ENCODE peak calls at places on chromosomes 16 and 17, in four cellular contexts. J is GM12878, K is upper lobe of left lung, W is sigmoid colon. T is an unnamed sample.

GRCh38 chr17:32819035-32819434 is 57.9 kb downstream of the MYO1D start:
- DNase-seq in J (no peak), K (no peak), W (no peak), T (no peak)

GRCh38 chr17:14372905-14373559 is 72.2 kb downstream of the HS3ST3B1 start:
- DNase-seq in J (no peak), K (peak; percentile 15), W (no peak), T (no peak)

GRCh38 chr16:68823401-68823800 is 19.9 kb upstream of the TANGO6 start:
- DNase-seq in J (no peak), K (no peak), W (no peak), T (no peak)

GRCh38 chr16:57178793-57179212 is 7.0 kb downstream of the PSME3IP1 start:
- DNase-seq in J (no peak), K (no peak), W (no peak), T (no peak)

GRCh38 chr17:5915337-5915736 is 154.8 kb upstream of the WSCD1 start:
- DNase-seq in J (no peak), K (no peak), W (no peak), T (no peak)

GRCh38 chr17:80116276-80116922 is 15.0 kb downstream of the GAA start:
- DNase-seq in J (no peak), K (no peak), W (no peak), T (no peak)

GRCh38 chr16:70804153-70804728 is 3.3 kb upstream of the VAC14 start:
- DNase-seq in J (no peak), K (no peak), W (no peak), T (no peak)

GRCh38 chr17:58344791-58345157 is 7.2 kb downstream of the SUPT4H1 start:
- DNase-seq in J (peak; percentile 62), K (no peak), W (no peak), T (peak; percentile 84)

GRCh38 chr16:81253141-81253540 is 14.7 kb downstream of the BCO1 start:
- DNase-seq in J (no peak), K (no peak), W (no peak), T (no peak)

GRCh38 chr17:29588561-29589411 is 662 bp downstream of the GIT1 start:
- DNase-seq in J (no peak), K (peak; percentile 89), W (no peak), T (peak; percentile 90)

GRCh38 chr17:45005700-45006099 is 37.6 kb upstream of the C1QL1 start:
- DNase-seq in J (no peak), K (no peak), W (no peak), T (no peak)

GRCh38 chr17:29116652-29117439 is 63.4 kb downstream of the MYO18A start:
- DNase-seq in J (peak; percentile 5), K (peak; percentile 87), W (peak; percentile 87), T (peak; percentile 95)

GRCh38 chr16:49698931-49699715 is 156.8 kb downstream of the ZNF423 start:
- DNase-seq in J (no peak), K (peak; percentile 84), W (peak; percentile 79), T (no peak)

DNA sequence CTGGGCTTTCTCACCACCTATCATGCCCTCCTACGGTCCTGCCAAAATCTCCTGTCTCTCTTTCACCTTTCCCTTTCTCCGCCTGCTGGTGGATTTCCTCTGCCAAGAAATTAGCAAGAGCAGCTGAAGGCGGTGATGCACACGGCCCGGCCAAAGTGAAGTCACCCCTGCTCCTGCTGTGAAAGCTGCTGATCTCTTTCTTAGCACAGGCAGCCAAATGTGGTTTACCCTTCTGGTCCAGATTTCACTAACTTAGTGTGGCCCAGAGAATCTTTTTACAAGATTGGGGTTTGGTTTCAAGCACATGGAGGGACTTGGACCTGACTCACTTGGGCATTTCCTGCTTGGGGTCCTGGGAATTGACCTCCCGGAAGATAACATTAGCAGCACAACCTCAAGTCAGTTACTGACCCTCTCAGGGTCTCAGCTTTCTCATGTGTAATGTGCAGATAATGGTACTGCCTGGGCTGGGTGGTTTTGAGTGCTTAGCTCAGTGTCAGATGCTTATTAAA is 155.7 kb downstream of the SOCS1 start:
- DNase-seq in J (peak; percentile 74), K (no peak), W (peak; percentile 92), T (no peak)
- TF ChIP-seq POLR2AphosphoS5 in J (no peak), K (no peak), W (peak; percentile 38), T (no peak)

DNA sequence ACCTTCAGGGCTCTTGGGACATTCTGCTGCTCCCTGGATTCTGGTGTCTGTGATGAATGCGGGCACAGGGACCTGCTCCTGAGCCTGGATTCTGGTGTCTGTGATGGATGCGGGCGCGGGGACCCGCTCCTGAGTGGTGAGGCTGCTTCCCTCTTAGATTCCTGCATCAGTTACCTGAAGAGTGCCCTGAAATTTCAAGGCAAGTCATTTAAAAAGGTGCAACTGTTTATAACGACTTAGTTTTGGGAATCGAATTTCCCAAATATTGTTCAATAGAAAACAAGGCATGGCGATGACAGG is 7.0 kb downstream of the TMEM204 start:
- DNase-seq in J (no peak), K (peak; percentile 56), W (no peak), T (no peak)
- TF ChIP-seq POLR2AphosphoS5 in J (no peak), K (no peak), W (no peak), T (no peak)

DNA sequence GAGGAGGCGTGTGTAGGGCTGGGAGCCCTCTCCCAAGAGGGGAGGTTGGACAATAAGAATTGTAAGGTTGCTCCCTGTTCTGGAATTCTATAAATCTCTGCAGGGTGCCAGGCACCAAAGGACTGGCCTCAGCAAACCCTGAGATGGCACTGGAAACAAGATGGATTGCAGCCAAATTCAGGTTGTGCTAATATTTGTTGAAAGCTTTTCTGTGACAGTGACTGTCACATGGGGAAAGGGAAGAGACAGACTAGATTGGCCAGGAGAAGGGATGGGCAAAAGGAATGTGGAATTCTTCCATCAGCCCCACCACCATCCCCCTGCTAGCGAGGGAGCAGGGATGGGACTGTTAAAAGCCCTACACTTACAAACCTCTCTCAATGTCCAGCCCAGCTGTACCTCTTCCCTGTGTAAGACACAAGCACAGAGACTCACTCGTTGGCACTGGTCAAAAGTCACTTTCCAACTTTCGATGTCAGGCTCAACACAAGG is 62.4 kb downstream of the SOX9 start:
- DNase-seq in J (no peak), K (no peak), W (no peak), T (no peak)
- TF ChIP-seq POLR2AphosphoS5 in J (no peak), K (no peak), W (no peak), T (no peak)

DNA sequence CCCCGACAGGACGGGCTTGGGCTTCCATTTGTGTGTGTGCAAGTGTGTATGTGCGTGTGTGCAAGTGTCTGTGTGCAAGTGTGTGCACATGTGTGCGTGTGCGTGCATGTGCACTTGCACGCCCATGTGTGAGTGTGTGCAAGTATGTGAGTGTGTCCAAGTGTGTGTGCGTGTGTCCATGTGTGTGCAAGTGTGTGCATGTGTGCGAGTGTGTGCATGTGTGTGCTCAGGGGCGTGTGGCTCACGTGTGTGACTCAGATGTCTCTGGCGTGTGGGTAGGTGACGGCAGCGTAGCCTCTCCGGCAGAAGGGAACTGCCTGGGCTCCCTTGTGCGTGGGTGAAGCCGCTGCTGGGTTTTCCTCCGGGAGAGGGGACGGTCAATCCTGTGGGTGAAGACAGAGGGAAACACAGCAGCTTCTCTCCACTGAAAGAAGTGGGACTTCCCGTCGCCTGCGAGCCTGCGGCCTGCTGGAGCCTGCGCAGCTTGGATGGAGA is 23.1 kb upstream of the ITGAX start:
- DNase-seq in J (no peak), K (peak; percentile 69), W (peak; percentile 17), T (no peak)
- TF ChIP-seq POLR2AphosphoS5 in J (no peak), K (no peak), W (no peak), T (no peak)

GRCh38 chr17:41580651-41581365 is 5.9 kb downstream of the KRT14 start:
- DNase-seq in J (no peak), K (no peak), W (no peak), T (no peak)
- TF ChIP-seq POLR2AphosphoS5 in J (no peak), K (no peak), W (no peak), T (no peak)

GRCh38 chr17:81865358-81865732 is 5.0 kb upstream of the P4HB start:
- DNase-seq in J (no peak), K (peak; percentile 49), W (no peak), T (no peak)
- TF ChIP-seq POLR2AphosphoS5 in J (no peak), K (no peak), W (no peak), T (no peak)

GRCh38 chr17:61867033-61867432 is 3.7 kb upstream of the BRIP1 start:
- DNase-seq in J (no peak), K (no peak), W (no peak), T (no peak)

GRCh38 chr17:61868074-61868473 is 4.7 kb upstream of the BRIP1 start:
- DNase-seq in J (no peak), K (no peak), W (no peak), T (no peak)

GRCh38 chr17:61862105-61862574 is 1.2 kb downstream of the BRIP1 start:
- DNase-seq in J (no peak), K (no peak), W (no peak), T (no peak)

GRCh38 chr17:61863801-61864126 is 436 bp upstream of the BRIP1 start:
- DNase-seq in J (no peak), K (no peak), W (no peak), T (no peak)

DNA sequence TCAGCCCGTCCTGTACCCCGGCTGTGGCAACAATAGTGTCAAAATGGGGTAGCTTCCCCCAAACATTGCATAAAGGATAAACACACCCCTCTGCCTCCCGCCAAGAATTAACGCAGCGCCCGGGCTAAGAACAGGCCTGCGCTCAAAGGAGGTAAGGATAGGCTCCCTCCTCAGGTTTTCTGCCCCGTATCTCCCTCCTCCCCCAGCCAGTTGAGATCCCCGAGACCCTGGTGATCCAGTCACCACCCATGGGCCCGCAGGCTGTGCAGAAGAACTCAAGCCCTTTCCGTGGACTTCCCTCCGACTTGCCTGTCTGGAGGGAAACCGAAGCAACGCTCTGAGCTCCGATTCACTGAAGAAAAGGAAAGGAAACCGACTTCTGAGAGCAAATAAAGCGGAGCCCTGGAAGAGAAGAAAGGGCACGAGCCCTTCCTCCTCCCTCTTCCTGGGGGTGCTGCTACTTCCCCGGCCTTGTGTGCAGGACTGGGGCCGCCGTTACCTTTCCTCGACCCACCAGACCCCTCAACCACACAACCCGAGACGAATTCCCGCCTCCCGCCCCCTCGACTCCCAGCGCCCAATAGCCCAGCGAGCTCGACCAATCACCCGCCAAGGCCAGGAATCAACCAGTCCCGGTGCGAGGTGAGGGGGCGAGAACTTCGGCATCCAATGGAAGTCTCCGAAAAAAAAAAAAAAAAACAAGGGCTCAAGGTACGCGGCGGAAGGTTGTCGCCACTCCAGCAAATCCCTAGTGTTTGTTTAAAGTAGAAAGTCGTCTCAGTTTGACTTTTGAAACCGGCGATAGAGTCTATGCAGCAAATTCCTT is at the start of gene BRIP1:
- DNase-seq in J (peak; percentile 78), K (peak; percentile 87), W (peak; percentile 95), T (peak; percentile 95)
- TF ChIP-seq POLR2AphosphoS5 in J (peak; percentile 89), K (no peak), W (no peak), T (peak; percentile 70)

GRCh38 chr17:3636154-3636907 is at the start of the genes CTNS and SHPK:
- DNase-seq in J (peak; percentile 68), K (peak; percentile 99), W (peak; percentile 99), T (peak; percentile 98)
- TF ChIP-seq POLR2AphosphoS5 in J (no peak), K (peak; percentile 86), W (peak; percentile 75), T (peak; percentile 83)